ENCODE peak calls at places on chromosomes 6 and 20, in seven cellular contexts. H is ascending aorta; M is CD4-positive, alpha-beta T cell; Y is HFFc6; D is psoas muscle; Q is heart right ventricle; V is neural crest cell. X is an unnamed sample.

GRCh38 chr20:50992733-50993457 is 30.0 kb downstream of the KCNG1 start:
- DNase-seq in V (peak; percentile 68), H (no peak), D (no peak), Y (peak; percentile 47), Q (no peak), M (no peak), X (no peak)

GRCh38 chr6:158630944-158631616 is 13.5 kb downstream of the DYNLT1 start:
- DNase-seq in M (no peak), V (no peak), D (peak; percentile 66), H (no peak), Y (no peak), Q (peak; percentile 69), X (no peak)

GRCh38 chr20:7924692-7925091 is 15.6 kb downstream of the HAO1 start:
- DNase-seq in M (no peak), H (no peak), D (no peak), Q (no peak), Y (peak; percentile 93), V (no peak), X (peak; percentile 77)

GRCh38 chr6:42239333-42239732 is 21.7 kb upstream of the MRPS10 start:
- DNase-seq in Q (no peak), M (no peak), V (no peak), H (no peak), D (no peak), Y (no peak), X (no peak)

GRCh38 chr20:33969563-33969962 is 24.1 kb upstream of the RALY start:
- DNase-seq in Q (no peak), D (no peak), V (no peak), H (no peak), M (no peak), Y (no peak), X (no peak)

GRCh38 chr6:132202569-132202968 is 198.7 kb downstream of the MOXD1 start:
- DNase-seq in Y (peak; percentile 75), V (no peak), Q (no peak), M (no peak), D (no peak), H (no peak), X (peak; percentile 23)

GRCh38 chr6:7240351-7240750 is 72.6 kb downstream of the SSR1 start:
- DNase-seq in Q (no peak), D (no peak), Y (no peak), M (no peak), V (no peak), H (no peak), X (no peak)

GRCh38 chr6:106666290-106667021 is 37.1 kb downstream of the QRSL1 start:
- DNase-seq in Q (no peak), H (no peak), V (no peak), Y (no peak), M (no peak), D (no peak), X (no peak)

GRCh38 chr20:40702504-40702903 is 13.5 kb upstream of the MAFB start:
- DNase-seq in Y (no peak), Q (no peak), M (no peak), D (no peak), H (no peak), V (no peak), X (no peak)

GRCh38 chr6:36129889-36130671 is at the start of gene MAPK13:
- DNase-seq in M (no peak), Q (no peak), Y (no peak), H (peak; percentile 57), V (no peak), D (no peak), X (no peak)

GRCh38 chr20:6651016-6651415 is 116.5 kb upstream of the BMP2 start:
- DNase-seq in H (peak; percentile 64), Q (no peak), D (peak; percentile 85), V (no peak), M (no peak), Y (no peak), X (peak; percentile 47)

GRCh38 chr20:40305303-40305702 is 383.7 kb downstream of the MAFB start:
- DNase-seq in M (no peak), D (peak; percentile 80), Q (peak; percentile 13), H (no peak), V (no peak), Y (no peak), X (no peak)

GRCh38 chr6:113920663-113921267 is 50.2 kb downstream of the HDAC2 start:
- DNase-seq in V (no peak), M (no peak), Y (no peak), D (no peak), H (no peak), Q (no peak), X (no peak)

GRCh38 chr6:21680611-21681010 is 87.1 kb downstream of the SOX4 start:
- DNase-seq in M (no peak), D (no peak), V (no peak), Y (no peak), Q (no peak), H (no peak), X (no peak)

GRCh38 chr20:23412026-23412425 is 9.3 kb downstream of the NAPB start:
- DNase-seq in M (no peak), H (no peak), D (no peak), Q (no peak), Y (no peak), V (no peak), X (no peak)

GRCh38 chr6:26215200-26216014 is 128.2 kb downstream of the HFE start:
- DNase-seq in Y (no peak), M (no peak), Q (no peak), V (no peak), D (no peak), H (no peak), X (no peak)

GRCh38 chr6:11798096-11798495 is 19.5 kb upstream of the ADTRP start:
- DNase-seq in H (no peak), Y (no peak), V (no peak), D (no peak), Q (no peak), M (no peak), X (no peak)

GRCh38 chr6:113651920-113652319 is 205.2 kb upstream of the MARCKS start:
- DNase-seq in H (no peak), Y (no peak), Q (no peak), M (no peak), D (no peak), V (no peak), X (no peak)

GRCh38 chr6:3288711-3289663 is 30.2 kb downstream of the PSMG4 start:
- DNase-seq in M (peak; percentile 28), D (no peak), H (no peak), Y (no peak), Q (no peak), V (no peak), X (no peak)

GRCh38 chr6:106256201-106256968 is 69.2 kb downstream of the ATG5 start:
- DNase-seq in V (no peak), H (no peak), M (no peak), Y (peak; percentile 47), Q (no peak), D (no peak), X (no peak)

GRCh38 chr6:143236151-143236788 is 175.6 kb downstream of the AIG1 start:
- DNase-seq in Q (no peak), Y (peak; percentile 54), V (no peak), D (peak; percentile 73), H (no peak), M (no peak), X (no peak)

GRCh38 chr6:12890171-12890790 is 173.7 kb downstream of the PHACTR1 start:
- DNase-seq in M (no peak), H (no peak), Q (no peak), Y (no peak), V (no peak), D (no peak), X (no peak)
- TF ChIP-seq CTCF in M (no peak), H (peak; percentile 27), Q (no peak), Y (peak; percentile 73), V (peak; percentile 47), D (no peak), X (peak; percentile 42)

GRCh38 chr6:100851819-100852218 is 29.3 kb downstream of the ASCC3 start:
- DNase-seq in H (no peak), Y (no peak), M (no peak), V (no peak), Q (no peak), D (peak; percentile 14), X (no peak)

GRCh38 chr6:100862063-100862462 is 19.1 kb downstream of the ASCC3 start:
- DNase-seq in Q (no peak), Y (no peak), M (no peak), D (no peak), H (no peak), V (no peak), X (no peak)

GRCh38 chr6:100850174-100850573 is 31.0 kb downstream of the ASCC3 start:
- DNase-seq in Q (no peak), V (no peak), H (no peak), Y (no peak), D (no peak), M (no peak), X (no peak)

DNA sequence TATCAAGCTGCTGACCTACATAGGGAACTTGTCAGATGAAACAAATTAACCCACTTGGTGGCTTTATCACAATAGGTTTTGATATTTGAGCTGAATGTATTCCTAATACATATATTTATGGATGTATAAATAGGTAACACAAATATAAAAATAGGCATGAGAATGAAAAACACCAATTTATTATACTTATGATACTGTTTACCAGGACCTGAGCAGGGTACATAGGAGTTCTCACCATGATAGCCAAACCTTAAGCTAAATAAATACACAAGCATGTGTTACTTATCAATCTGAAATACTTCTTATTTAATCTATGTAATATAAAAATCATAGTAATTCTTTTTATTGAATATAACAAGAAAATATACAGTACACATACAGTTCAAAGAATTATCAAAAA is 25.0 kb downstream of the ASCC3 start:
- DNase-seq in Y (no peak), H (no peak), M (no peak), D (no peak), Q (no peak), V (no peak), X (no peak)
- TF ChIP-seq CTCF in Y (no peak), H (no peak), M (no peak), D (no peak), Q (no peak), V (no peak), X (no peak)

DNA sequence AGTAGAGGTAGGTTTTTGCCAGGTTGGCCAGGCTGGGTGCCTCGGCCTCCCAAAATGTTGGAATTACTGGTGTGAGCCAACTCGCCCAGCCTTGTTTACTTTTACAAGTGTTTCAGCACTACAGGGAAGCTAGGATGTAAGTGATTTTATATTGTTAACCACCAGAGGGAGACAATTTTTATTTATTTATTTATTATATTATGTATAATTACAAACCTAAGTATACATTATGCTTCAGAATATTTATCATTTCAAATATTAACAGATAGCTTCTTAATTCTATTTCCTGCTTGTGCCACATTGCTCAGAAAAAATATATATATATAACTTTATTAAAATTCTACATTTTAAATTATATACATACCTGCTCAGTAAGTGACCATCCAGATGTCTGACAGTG is 9.8 kb downstream of the MMUT start:
- DNase-seq in V (no peak), D (no peak), M (no peak), Y (no peak), Q (no peak), H (no peak), X (no peak)
- TF ChIP-seq CTCF in V (peak; percentile 70), D (peak; percentile 16), M (peak; percentile 42), Y (peak; percentile 80), Q (peak; percentile 41), H (no peak), X (no peak)

DNA sequence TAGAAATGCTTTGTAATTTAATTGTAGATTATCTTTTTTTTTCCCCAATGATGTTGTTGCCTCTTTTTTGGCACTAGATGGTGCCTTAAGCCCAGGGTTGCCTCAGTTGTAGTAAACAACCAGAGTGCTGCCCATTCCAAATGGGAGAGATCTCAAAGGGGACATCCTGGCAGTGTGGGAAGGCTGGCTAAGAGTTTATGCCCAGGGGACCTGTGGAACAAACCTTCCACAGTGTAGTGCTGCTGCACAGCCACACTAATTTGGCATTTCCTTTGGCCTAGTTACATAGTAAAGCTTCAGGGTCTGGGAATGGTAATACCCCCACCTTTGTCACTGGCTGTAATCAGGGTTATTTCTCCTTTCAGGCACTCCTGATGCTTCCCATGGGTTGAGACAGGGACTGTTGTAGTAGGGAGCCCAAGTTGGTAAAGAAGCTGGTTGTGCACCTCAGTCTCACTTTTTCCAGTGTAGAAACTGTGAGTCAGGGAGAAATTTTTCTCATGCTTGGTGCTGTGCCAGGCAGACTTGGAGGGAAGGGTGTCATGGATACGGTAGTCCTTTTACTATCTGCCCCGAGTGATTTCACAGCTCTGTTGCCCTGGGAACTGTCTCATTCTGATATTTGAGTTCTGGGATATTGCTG is 177.8 kb upstream of the ECI2 start:
- DNase-seq in M (no peak), D (no peak), H (peak; percentile 87), Y (peak; percentile 95), Q (no peak), V (no peak), X (peak; percentile 80)
- TF ChIP-seq CTCF in M (no peak), D (peak; percentile 36), H (peak; percentile 40), Y (peak; percentile 79), Q (peak; percentile 48), V (peak; percentile 48), X (peak; percentile 31)